ENCODE peak calls at places on chromosome X, in six cellular contexts. M is left lung; P is cardiac muscle cell; V is endothelial cell; K is CD8-positive, alpha-beta T cell; L is AG04449. S is an unnamed sample.
A peak's percentile ranks its signal among the peaks of the same experiment; 100 is the strongest.

GRCh38 chrX:9829308-9830267 is 43.4 kb downstream of the SHROOM2 start:
- DNase-seq in M (no peak), P (no peak), V (no peak), K (no peak), L (no peak), S (no peak)

GRCh38 chrX:85590638-85591037 is 211.2 kb upstream of the POF1B start:
- DNase-seq in M (no peak), P (no peak), V (no peak), K (no peak), L (no peak), S (no peak)

GRCh38 chrX:23888887-23889501 is 18.7 kb downstream of the APOO start:
- DNase-seq in M (no peak), P (no peak), V (no peak), K (no peak), L (no peak), S (no peak)

GRCh38 chrX:140343226-140343873 is 161.5 kb downstream of the SOX3 start:
- DNase-seq in M (no peak), P (no peak), V (no peak), K (no peak), L (no peak), S (no peak)

GRCh38 chrX:10884246-10884645 is 226.9 kb upstream of the HCCS start:
- DNase-seq in M (no peak), P (no peak), V (no peak), K (no peak), L (peak; percentile 28), S (no peak)

GRCh38 chrX:78614264-78614663 is 44.9 kb downstream of the RTL3 start:
- DNase-seq in M (no peak), P (no peak), V (no peak), K (no peak), L (no peak), S (no peak)

GRCh38 chrX:10893976-10894375 is 217.2 kb upstream of the HCCS start:
- DNase-seq in M (no peak), P (no peak), V (no peak), K (no peak), L (no peak), S (no peak)

GRCh38 chrX:119190736-119191282 is 45.3 kb upstream of the PGRMC1 start:
- DNase-seq in M (no peak), P (no peak), V (no peak), K (no peak), L (no peak), S (no peak)

GRCh38 chrX:140713174-140713539 is 3.6 kb downstream of the LINC00632 start:
- DNase-seq in M (no peak), P (no peak), V (no peak), K (no peak), L (no peak), S (no peak)

GRCh38 chrX:16839852-16840460 is 30.2 kb downstream of the RBBP7 start:
- DNase-seq in M (no peak), P (peak; percentile 17), V (no peak), K (no peak), L (no peak), S (no peak)

GRCh38 chrX:108516184-108516583 is 76.5 kb downstream of the COL4A5 start:
- DNase-seq in M (no peak), P (peak; percentile 5), V (no peak), K (no peak), L (peak; percentile 24), S (no peak)

GRCh38 chrX:145848451-145848850 is 30.8 kb downstream of the SLITRK2 start:
- DNase-seq in M (no peak), P (no peak), V (no peak), K (no peak), L (no peak), S (no peak)

GRCh38 chrX:77788050-77788449 is 2.0 kb upstream of the ATRX start:
- DNase-seq in M (no peak), P (no peak), V (no peak), K (no peak), L (no peak), S (no peak)

GRCh38 chrX:103607385-103608304 is at the start of gene TCEAL3:
- DNase-seq in M (peak; percentile 46), P (peak; percentile 63), V (peak; percentile 38), K (peak; percentile 14), L (no peak), S (peak; percentile 51)

GRCh38 chrX:25020391-25021131 is 4.8 kb upstream of the ARX start:
- DNase-seq in M (no peak), P (peak; percentile 72), V (peak; percentile 70), K (peak; percentile 9), L (no peak), S (no peak)

GRCh38 chrX:40653535-40653934 is 6.2 kb upstream of the CXorf38 start:
- DNase-seq in M (no peak), P (no peak), V (no peak), K (no peak), L (no peak), S (no peak)

GRCh38 chrX:119672252-119672825 is 20.6 kb downstream of the SEPTIN6 start:
- DNase-seq in M (no peak), P (no peak), V (no peak), K (no peak), L (no peak), S (no peak)

GRCh38 chrX:134513091-134513490 is 53.1 kb downstream of the HPRT1 start:
- DNase-seq in M (no peak), P (no peak), V (no peak), K (no peak), L (no peak), S (no peak)

GRCh38 chrX:155048997-155049619 is 21.8 kb downstream of the CMC4 start:
- DNase-seq in M (no peak), P (peak; percentile 67), V (peak; percentile 66), K (peak; percentile 30), L (no peak), S (no peak)

GRCh38 chrX:121259170-121259569 is 211.8 kb downstream of the GLUD2 start:
- DNase-seq in M (no peak), P (no peak), V (no peak), K (no peak), L (no peak), S (no peak)

GRCh38 chrX:121258545-121258944 is 211.1 kb downstream of the GLUD2 start:
- DNase-seq in M (no peak), P (no peak), V (no peak), K (no peak), L (no peak), S (no peak)

GRCh38 chrX:121256653-121257052 is 209.2 kb downstream of the GLUD2 start:
- DNase-seq in M (no peak), P (no peak), V (no peak), K (no peak), L (no peak), S (no peak)

DNA sequence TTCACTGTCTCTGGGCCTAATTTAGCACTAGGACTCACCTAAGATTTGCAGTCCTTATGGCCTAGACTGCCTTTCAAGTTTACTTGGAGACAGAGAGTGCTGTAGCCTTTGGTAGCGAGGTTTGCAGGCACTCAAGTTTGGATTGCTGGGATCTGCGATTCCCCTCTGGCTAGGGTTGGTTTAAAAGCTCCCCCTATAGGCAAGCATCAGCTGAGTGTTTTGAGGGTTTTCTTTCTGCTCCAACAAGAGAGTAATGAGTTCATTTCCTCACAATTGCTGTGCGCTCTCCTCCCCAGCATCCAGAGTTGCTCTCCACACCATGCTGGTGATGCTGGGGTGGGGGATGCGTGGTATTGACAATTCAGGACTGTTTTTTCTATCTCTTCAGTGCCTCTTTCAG is 206.9 kb downstream of the GLUD2 start:
- DNase-seq in M (no peak), P (no peak), V (no peak), K (no peak), L (no peak), S (no peak)
- TF ChIP-seq CTCF in M (no peak), P (peak; percentile 25), V (no peak), K (no peak), L (no peak), S (no peak)

DNA sequence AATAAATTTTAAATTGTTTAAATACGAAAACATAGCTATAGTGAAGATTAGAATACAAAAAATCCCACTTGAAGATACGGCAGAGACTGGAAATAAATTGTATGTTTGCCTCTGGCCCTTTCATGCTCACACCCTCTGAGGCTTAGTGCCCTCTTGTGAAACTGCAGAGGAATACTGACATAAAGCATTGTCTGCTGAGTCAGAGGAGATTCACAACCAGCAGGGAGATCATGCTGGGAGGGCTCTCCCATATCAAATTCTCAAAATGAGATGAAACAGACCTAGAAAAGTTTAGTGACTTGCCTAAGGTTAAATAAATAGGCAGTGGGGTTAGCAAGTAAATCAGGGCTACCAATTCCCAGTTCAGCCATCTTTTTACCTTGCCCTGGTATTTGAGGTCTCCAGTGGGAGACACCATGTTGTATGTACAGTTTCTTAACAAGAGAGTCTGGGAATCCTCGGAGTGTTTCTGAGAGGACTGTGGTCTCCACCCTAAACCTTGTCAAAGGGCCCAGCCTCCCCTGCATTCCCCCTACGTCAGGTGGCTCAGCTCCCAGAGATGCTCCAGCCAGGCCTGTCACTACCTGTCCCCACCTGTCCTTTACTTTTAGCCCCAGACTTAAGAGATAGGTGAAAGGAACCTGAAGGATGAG is 581.4 kb upstream of the DIPK2B start:
- DNase-seq in M (no peak), P (no peak), V (no peak), K (no peak), L (no peak), S (no peak)
- TF ChIP-seq CTCF in M (no peak), P (peak; percentile 35), V (no peak), K (no peak), L (peak; percentile 28), S (no peak)

DNA sequence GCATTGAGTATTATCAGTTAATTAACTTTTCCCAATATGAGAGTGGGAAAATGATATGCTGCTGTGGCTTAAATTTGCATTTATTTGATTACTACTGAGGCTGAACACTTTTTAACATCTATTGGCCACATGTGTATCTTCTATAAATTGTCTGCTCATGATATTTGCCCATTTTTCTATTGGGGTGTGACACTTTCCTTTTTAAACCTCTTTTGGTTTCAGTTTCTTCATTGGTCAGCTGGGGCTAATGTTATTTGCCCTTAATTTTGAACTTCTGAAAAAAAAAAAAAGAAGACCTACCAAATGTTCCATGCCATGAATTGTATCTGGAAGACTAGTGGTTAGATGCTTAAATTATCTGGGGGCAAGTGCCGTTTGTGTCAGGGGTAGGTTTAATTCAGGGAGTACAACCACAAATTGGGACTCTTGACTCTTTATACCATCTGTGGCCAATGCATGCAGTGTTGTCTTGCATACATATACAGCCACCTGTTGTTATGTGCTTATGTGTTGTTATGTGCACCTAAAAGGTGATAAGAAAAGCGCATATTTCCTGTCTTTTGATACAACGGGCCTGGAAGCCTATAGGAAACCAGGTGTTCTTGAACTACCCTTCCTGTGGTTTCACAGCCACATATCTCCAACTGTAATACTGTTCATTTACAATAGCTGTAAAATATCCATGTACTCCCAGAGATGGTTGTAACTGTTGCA is 48.9 kb downstream of the SH2D1A start:
- DNase-seq in M (no peak), P (no peak), V (no peak), K (no peak), L (no peak), S (no peak)
- TF ChIP-seq CTCF in M (no peak), P (no peak), V (no peak), K (no peak), L (no peak), S (no peak)

GRCh38 chrX:2500681-2501151 is at the start of the genes DHRSX and ZBED1:
- DNase-seq in M (peak; percentile 51), P (peak; percentile 66), V (peak; percentile 54), K (peak; percentile 29), L (no peak), S (peak; percentile 63)

GRCh38 chrX:2501246-2502102 is 698 bp upstream of the DHRSX start:
- DNase-seq in M (peak; percentile 33), P (no peak), V (no peak), K (no peak), L (no peak), S (no peak)

GRCh38 chrX:2498781-2499302 is 1.9 kb downstream of the DHRSX start:
- DNase-seq in M (peak; percentile 49), P (peak; percentile 17), V (no peak), K (no peak), L (no peak), S (no peak)

GRCh38 chrX:2499507-2499906 is 1.3 kb downstream of the DHRSX start:
- DNase-seq in M (peak; percentile 20), P (no peak), V (no peak), K (no peak), L (no peak), S (no peak)

GRCh38 chrX:2500091-2500680 is 590 bp downstream of the DHRSX start:
- DNase-seq in M (peak; percentile 42), P (peak; percentile 49), V (peak; percentile 57), K (peak; percentile 9), L (no peak), S (peak; percentile 51)
- TF ChIP-seq CTCF in M (no peak), P (peak; percentile 24), V (no peak), K (no peak), L (peak; percentile 7), S (no peak)